ENCODE peak calls at places on chromosome 13, in ten cellular contexts. E is tibial nerve, W is HCT116, T is upper lobe of left lung, L is uterus, V is suprapubic skin, F is esophagus squamous epithelium, U is heart left ventricle, R is K562, G is adrenal gland. N is an unnamed sample.

GRCh38 chr13:78602561-78603239 is 652 bp downstream of the POU4F1 start:
- DNase-seq in E (no peak), W (no peak), T (peak), L (no peak), V (no peak), F (no peak), U (no peak), R (peak), G (no peak), N (no peak)

GRCh38 chr13:42894765-42895181 is 97.3 kb downstream of the EPSTI1 start:
- DNase-seq in E (no peak), W (no peak), T (no peak), L (no peak), V (no peak), F (no peak), U (peak), R (no peak), G (peak), N (no peak)

GRCh38 chr13:22369090-22369489 is 698.2 kb downstream of the FGF9 start:
- DNase-seq in E (no peak), W (no peak), T (no peak), L (no peak), V (no peak), F (no peak), U (no peak), R (no peak), G (no peak), N (no peak)

GRCh38 chr13:76383671-76384461 is 502.3 kb downstream of the KCTD12 start:
- DNase-seq in E (no peak), W (no peak), T (no peak), L (no peak), V (no peak), F (no peak), U (peak), R (no peak), G (no peak), N (no peak)

GRCh38 chr13:32206097-32206740 is 108.9 kb downstream of the ZAR1L start:
- DNase-seq in E (no peak), W (no peak), T (no peak), L (no peak), V (no peak), F (no peak), U (no peak), R (no peak), G (no peak), N (no peak)

GRCh38 chr13:24148414-24149305 is 11.9 kb upstream of the SPATA13 start:
- DNase-seq in E (no peak), W (peak), T (no peak), L (no peak), V (no peak), F (no peak), U (no peak), R (no peak), G (peak), N (peak)

GRCh38 chr13:46523972-46524737 is 28.8 kb upstream of the LRCH1 start:
- DNase-seq in E (no peak), W (no peak), T (no peak), L (no peak), V (no peak), F (no peak), U (peak), R (no peak), G (no peak), N (no peak)

GRCh38 chr13:78604782-78605611 is 1.6 kb upstream of the POU4F1 start:
- DNase-seq in E (no peak), W (no peak), T (no peak), L (no peak), V (no peak), F (no peak), U (no peak), R (peak), G (no peak), N (no peak)

GRCh38 chr13:33259296-33259695 is 26.3 kb downstream of the STARD13 start:
- DNase-seq in E (no peak), W (no peak), T (no peak), L (no peak), V (no peak), F (no peak), U (no peak), R (no peak), G (no peak), N (no peak)

GRCh38 chr13:25463496-25463895 is 91.7 kb downstream of the ATP8A2 start:
- DNase-seq in E (no peak), W (no peak), T (no peak), L (no peak), V (no peak), F (no peak), U (no peak), R (no peak), G (no peak), N (no peak)

GRCh38 chr13:23570099-23570926 is at the start of gene TNFRSF19:
- DNase-seq in E (peak), W (no peak), T (no peak), L (peak), V (no peak), F (no peak), U (peak), R (no peak), G (peak), N (no peak)

GRCh38 chr13:74820809-74821208 is 661.2 kb downstream of the TBC1D4 start:
- DNase-seq in E (no peak), W (no peak), T (no peak), L (no peak), V (no peak), F (no peak), U (no peak), R (no peak), G (no peak), N (no peak)

GRCh38 chr13:20136781-20137703 is 23.8 kb downstream of the GJA3 start:
- DNase-seq in E (no peak), W (no peak), T (peak), L (no peak), V (no peak), F (no peak), U (no peak), R (peak), G (no peak), N (no peak)

GRCh38 chr13:50366488-50367174 is 351.4 kb downstream of the KCNRG start:
- DNase-seq in E (no peak), W (no peak), T (no peak), L (no peak), V (no peak), F (no peak), U (no peak), R (no peak), G (no peak), N (no peak)

GRCh38 chr13:50365683-50366391 is 350.6 kb downstream of the KCNRG start:
- DNase-seq in E (no peak), W (no peak), T (no peak), L (no peak), V (no peak), F (no peak), U (no peak), R (no peak), G (no peak), N (peak)

GRCh38 chr13:50361282-50361681 is 346.0 kb downstream of the KCNRG start:
- DNase-seq in E (no peak), W (no peak), T (no peak), L (no peak), V (no peak), F (no peak), U (no peak), R (no peak), G (no peak), N (no peak)

GRCh38 chr13:50369646-50370045 is 354.4 kb downstream of the KCNRG start:
- DNase-seq in E (no peak), W (no peak), T (no peak), L (no peak), V (no peak), F (no peak), U (no peak), R (no peak), G (no peak), N (no peak)

GRCh38 chr13:50365300-50365682 is 350.0 kb downstream of the KCNRG start:
- DNase-seq in E (no peak), W (no peak), T (no peak), L (no peak), V (no peak), F (no peak), U (no peak), R (no peak), G (no peak), N (no peak)
- H3K27ac ChIP-seq in E (peak), W (no peak), T (peak), L (no peak), V (no peak), F (no peak), U (no peak), R (no peak), G (no peak), N (peak)

DNA sequence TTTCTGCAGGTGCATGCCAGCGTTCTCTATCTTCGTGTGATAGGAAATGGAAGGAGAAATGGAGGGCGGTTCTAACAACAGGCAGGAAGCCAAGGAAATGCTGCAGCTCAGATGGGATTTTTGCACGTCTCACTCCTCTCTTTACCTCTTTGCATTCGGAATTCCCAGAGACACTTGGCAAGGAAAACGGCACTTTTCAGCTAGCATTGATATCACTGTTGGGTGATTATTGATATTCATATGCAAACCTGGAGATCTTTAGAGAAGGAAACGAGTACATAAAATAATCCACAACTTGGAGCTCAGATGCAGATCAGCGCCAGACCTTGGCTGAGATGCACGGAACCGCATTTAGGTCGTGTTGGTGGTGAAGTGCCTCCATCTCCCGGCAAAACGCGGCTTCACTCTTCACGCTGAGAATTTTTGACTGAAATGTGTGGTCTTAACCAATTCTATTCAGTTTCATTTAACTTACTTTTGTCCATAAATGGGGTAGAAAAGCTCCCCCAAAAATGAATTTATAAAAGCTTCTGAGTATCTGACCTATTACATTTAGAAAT is 77.2 kb upstream of the ARHGEF7 start:
- DNase-seq in E (no peak), W (no peak), T (no peak), L (no peak), V (no peak), F (no peak), U (no peak), R (no peak), G (no peak), N (no peak)
- TF ChIP-seq CTCF in E (no peak), W (no peak), T (no peak), L (no peak), V (no peak), F (no peak), U (no peak), R (no peak), G (no peak), N (no peak)

GRCh38 chr13:80334582-80335260 is 6.2 kb downstream of the SPRY2 start:
- DNase-seq in E (no peak), W (no peak), T (no peak), L (no peak), V (no peak), F (no peak), U (no peak), R (no peak), G (no peak), N (no peak)
- TF ChIP-seq POLR2A in E (no peak), W (no peak), T (no peak), L (no peak), V (no peak), F (no peak), U (no peak), R (no peak), G (no peak), N (no peak)

DNA sequence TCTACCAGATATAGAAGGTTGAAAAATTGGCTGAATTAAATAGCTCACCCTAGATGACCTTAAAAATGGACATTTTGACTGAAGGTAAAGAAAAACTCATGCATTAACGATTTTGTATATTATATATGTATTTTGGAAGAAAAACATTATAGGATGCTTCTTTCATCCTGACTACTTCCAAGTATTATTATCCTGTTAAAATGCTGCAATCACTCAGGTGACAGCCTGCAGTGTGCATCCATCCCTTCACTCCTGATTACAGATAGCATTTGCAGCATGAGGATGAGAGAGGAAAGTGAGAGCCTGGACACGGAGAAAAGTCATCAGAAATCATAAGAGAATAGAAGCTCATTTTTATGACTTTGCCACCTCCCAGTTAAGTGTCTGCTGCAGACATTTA is 1055.6 kb downstream of the PCDH17 start:
- DNase-seq in E (no peak), W (no peak), T (no peak), L (no peak), V (no peak), F (no peak), U (no peak), R (no peak), G (no peak), N (no peak)
- H3K27ac ChIP-seq in E (no peak), W (no peak), T (no peak), L (no peak), V (no peak), F (no peak), U (no peak), R (no peak), G (no peak), N (no peak)

GRCh38 chr13:41411536-41411935 is 45.8 kb upstream of the RGCC start:
- DNase-seq in E (no peak), W (peak), T (no peak), L (no peak), V (no peak), F (no peak), U (no peak), R (no peak), G (peak), N (no peak)
- TF ChIP-seq CTCF in E (peak), W (peak), T (peak), L (no peak), V (no peak), F (no peak), U (no peak), R (peak), G (peak), N (peak)

GRCh38 chr13:28136916-28137315 is 1.4 kb upstream of the PAN3 start:
- DNase-seq in E (no peak), W (no peak), T (no peak), L (no peak), V (no peak), F (no peak), U (no peak), R (no peak), G (no peak), N (no peak)

GRCh38 chr13:28140433-28141125 is 2.2 kb downstream of the PAN3 start:
- DNase-seq in E (no peak), W (no peak), T (no peak), L (no peak), V (no peak), F (no peak), U (no peak), R (no peak), G (no peak), N (no peak)

GRCh38 chr13:28137556-28137955 is 789 bp upstream of the PAN3 start:
- DNase-seq in E (no peak), W (no peak), T (no peak), L (no peak), V (no peak), F (no peak), U (no peak), R (no peak), G (no peak), N (no peak)

GRCh38 chr13:28138012-28138755 is at the start of gene PAN3:
- DNase-seq in E (peak), W (peak), T (peak), L (peak), V (peak), F (peak), U (peak), R (peak), G (peak), N (peak)

DNA sequence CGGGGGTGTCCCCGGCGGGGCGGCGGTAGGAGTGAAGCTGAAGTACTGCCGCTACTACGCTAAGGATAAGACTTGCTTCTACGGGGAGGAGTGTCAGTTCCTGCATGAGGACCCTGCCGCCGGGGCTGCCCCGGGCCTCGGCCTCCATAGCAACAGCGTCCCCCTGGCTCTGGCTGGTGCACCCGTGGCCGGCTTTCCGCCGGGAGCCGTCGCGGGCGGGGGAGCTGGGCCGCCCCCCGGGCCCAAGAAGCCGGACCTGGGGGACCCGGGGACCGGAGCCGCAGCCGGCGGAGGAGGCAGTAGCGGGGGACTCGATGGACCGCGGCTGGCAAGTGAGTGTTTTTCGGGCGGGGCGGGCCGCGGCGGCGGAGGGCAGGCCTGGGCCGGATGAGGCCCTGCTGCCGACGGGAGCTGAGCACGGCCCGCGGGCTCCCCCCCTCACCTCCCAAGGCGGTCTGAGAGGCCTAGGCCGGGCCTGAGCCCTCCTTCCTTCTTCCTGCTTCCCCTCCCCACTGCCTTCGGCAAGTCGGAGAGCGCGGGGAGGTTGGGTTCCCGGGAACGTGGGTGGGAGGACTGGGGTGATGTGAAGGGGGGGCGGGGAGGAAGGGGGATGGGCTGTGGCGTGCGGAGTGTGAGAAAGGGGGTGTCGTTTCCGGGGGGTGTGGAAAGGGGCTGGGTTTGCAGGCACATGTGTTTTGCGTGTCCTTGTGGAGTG is 568 bp downstream of the PAN3 start:
- DNase-seq in E (peak), W (peak), T (peak), L (peak), V (peak), F (peak), U (peak), R (peak), G (peak), N (peak)
- TF ChIP-seq POLR2A in E (peak), W (no peak), T (no peak), L (no peak), V (no peak), F (no peak), U (peak), R (peak), G (peak), N (peak)

DNA sequence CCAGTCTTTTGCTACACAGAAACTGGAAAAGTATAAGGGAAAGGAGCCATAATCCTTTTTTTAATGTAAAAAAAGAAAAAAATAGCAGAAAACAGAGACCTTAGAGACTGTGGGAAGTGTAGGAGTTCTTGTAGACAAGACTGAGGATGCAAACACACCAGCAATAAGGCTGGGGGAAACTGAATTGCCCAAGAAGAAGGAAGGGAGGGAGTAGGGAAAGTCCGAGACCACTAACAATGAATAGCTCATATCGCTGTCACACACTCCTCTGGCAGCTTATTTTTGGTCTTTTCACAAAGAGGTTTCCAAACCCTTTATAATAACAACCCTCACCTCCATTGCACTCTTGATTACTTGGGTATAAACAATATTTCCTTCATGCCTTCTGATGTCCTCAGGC is 952.0 kb downstream of the SLITRK5 start:
- DNase-seq in E (no peak), W (no peak), T (no peak), L (no peak), V (no peak), F (no peak), U (no peak), R (no peak), G (no peak), N (no peak)
- H3K27ac ChIP-seq in E (no peak), W (no peak), T (no peak), L (no peak), V (no peak), F (no peak), U (no peak), R (no peak), G (no peak), N (no peak)

N was measured in Peyer's patch.